ENCODE peak calls at places on chromosome 3, in four cellular contexts. H, X, J and W are unnamed samples.

GRCh38 chr3:171157980-171158379 is 131.5 kb upstream of the SLC2A2 start:
- DNase-seq in J (no peak), H (no peak), X (no peak), W (no peak)

GRCh38 chr3:126364130-126364695 is 7.0 kb upstream of the KLF15 start:
- DNase-seq in J (no peak), X (no peak), H (peak; percentile 30), W (no peak)

GRCh38 chr3:71066849-71067261 is 516.7 kb downstream of the FOXP1 start:
- DNase-seq in H (no peak), J (peak; percentile 71), X (peak; percentile 81), W (peak; percentile 52)

GRCh38 chr3:72960812-72961518 is 35.6 kb upstream of the PPP4R2 start:
- DNase-seq in J (peak; percentile 15), X (no peak), H (peak; percentile 55), W (no peak)

GRCh38 chr3:45597166-45597565 is 2.6 kb downstream of the LIMD1 start:
- DNase-seq in J (peak; percentile 81), H (no peak), X (no peak), W (no peak)

GRCh38 chr3:189324538-189325138 is 152.9 kb downstream of the TPRG1 start:
- DNase-seq in J (peak; percentile 96), X (peak; percentile 90), H (peak; percentile 93), W (peak; percentile 92)

GRCh38 chr3:130950641-130951040 is 56.8 kb downstream of the ATP2C1 start:
- DNase-seq in X (no peak), H (no peak), J (peak; percentile 58), W (no peak)

GRCh38 chr3:73707772-73708171 is 83.0 kb upstream of the PDZRN3 start:
- DNase-seq in X (no peak), J (peak; percentile 57), H (no peak), W (no peak)

GRCh38 chr3:195746751-195747150 is 26.0 kb downstream of the MUC20 start:
- DNase-seq in X (no peak), H (no peak), J (no peak), W (no peak)

GRCh38 chr3:68479779-68480178 is 452.6 kb downstream of the TAFA4 start:
- DNase-seq in H (no peak), J (no peak), X (no peak), W (no peak)

GRCh38 chr3:97711664-97712063 is 52.9 kb upstream of the ARL6 start:
- DNase-seq in X (no peak), J (no peak), H (no peak), W (no peak)

GRCh38 chr3:114644372-114644771 is 350.5 kb downstream of the TIGIT start:
- DNase-seq in H (no peak), J (peak; percentile 39), X (no peak), W (no peak)

GRCh38 chr3:65168547-65168946 is 480.7 kb upstream of the ADAMTS9 start:
- DNase-seq in J (no peak), X (no peak), H (no peak), W (no peak)

GRCh38 chr3:126103121-126104027 is 19.4 kb upstream of the SLC41A3 start:
- DNase-seq in X (no peak), J (no peak), H (no peak), W (no peak)

GRCh38 chr3:34882764-34883163 is 756.6 kb upstream of the ARPP21 start:
- DNase-seq in X (peak; percentile 37), J (no peak), H (no peak), W (no peak)

GRCh38 chr3:182739619-182740018 is 53.7 kb upstream of the ATP11B start:
- DNase-seq in X (no peak), J (peak; percentile 50), H (no peak), W (no peak)

GRCh38 chr3:136135039-136135802 is 60.9 kb downstream of the MSL2 start:
- DNase-seq in H (no peak), J (no peak), X (peak; percentile 79), W (no peak)

GRCh38 chr3:143910756-143911155 is 60.9 kb upstream of the DIPK2A start:
- DNase-seq in X (no peak), J (no peak), H (no peak), W (no peak)

GRCh38 chr3:191141728-191142127 is 57.3 kb upstream of the OSTN start:
- DNase-seq in J (peak; percentile 83), X (no peak), H (no peak), W (no peak)

GRCh38 chr3:169104541-169104940 is 559.0 kb downstream of the MECOM start:
- DNase-seq in H (no peak), J (peak; percentile 96), X (no peak), W (no peak)

GRCh38 chr3:171317133-171317532 is 143.1 kb downstream of the TNIK start:
- DNase-seq in X (no peak), H (peak; percentile 48), J (peak; percentile 38), W (no peak)

GRCh38 chr3:192795021-192795420 is 67.7 kb upstream of the FGF12 start:
- DNase-seq in H (no peak), J (peak; percentile 80), X (no peak), W (no peak)

GRCh38 chr3:50617911-50618481 is 1.0 kb downstream of the MAPKAPK3 start:
- DNase-seq in X (peak; percentile 76), J (no peak), H (no peak), W (no peak)

GRCh38 chr3:170322501-170323328 is 34.8 kb upstream of the SKIL start:
- DNase-seq in H (no peak), X (no peak), J (peak; percentile 49), W (no peak)

GRCh38 chr3:89186446-89186845 is 79.0 kb downstream of the EPHA3 start:
- DNase-seq in J (no peak), H (no peak), X (no peak), W (no peak)

GRCh38 chr3:71211083-71211482 is 372.4 kb downstream of the FOXP1 start:
- DNase-seq in X (no peak), J (no peak), H (no peak), W (no peak)

GRCh38 chr3:192916455-192917257 is 1.0 kb downstream of the MB21D2 start:
- DNase-seq in X (no peak), H (peak; percentile 73), J (peak; percentile 76), W (peak; percentile 26)

GRCh38 chr3:135516143-135516542 is 449.4 kb upstream of the PPP2R3A start:
- DNase-seq in H (no peak), J (peak; percentile 65), X (no peak), W (no peak)

GRCh38 chr3:8825153-8825825 is 55.9 kb upstream of the OXTR start:
- DNase-seq in H (no peak), J (no peak), X (no peak), W (no peak)

GRCh38 chr3:78258798-78259197 is 1218.9 kb downstream of the ROBO2 start:
- DNase-seq in X (no peak), H (no peak), J (peak; percentile 90), W (no peak)

GRCh38 chr3:127754411-127755304 is 67.7 kb downstream of the MGLL start:
- DNase-seq in X (no peak), H (no peak), J (no peak), W (peak; percentile 6)

GRCh38 chr3:43378066-43378935 is 92.0 kb downstream of the SNRK start:
- DNase-seq in H (peak; percentile 85), X (peak; percentile 64), J (peak; percentile 37), W (peak; percentile 82)

GRCh38 chr3:99637041-99637380 is 1.4 kb upstream of the COL8A1 start:
- DNase-seq in H (no peak), J (no peak), X (no peak), W (no peak)

GRCh38 chr3:141308588-141309218 is 59.6 kb upstream of the ZBTB38 start:
- DNase-seq in H (peak; percentile 67), J (peak; percentile 44), X (no peak), W (no peak)

GRCh38 chr3:33751320-33751719 is 33.3 kb upstream of the CLASP2 start:
- DNase-seq in H (no peak), X (no peak), J (no peak), W (no peak)
- H3K27ac ChIP-seq in H (no peak overlapping the region), X (no peak overlapping the region), J (no peak overlapping the region), W (no peak overlapping the region)

GRCh38 chr3:172319653-172320052 is 128.6 kb downstream of the GHSR start:
- DNase-seq in X (no peak), H (no peak), J (peak; percentile 69), W (no peak)
- H3K4me1 ChIP-seq in X (no peaks in the 10 kb centered on the region), H (no peaks in the 10 kb centered on the region), J (peaks cover 44% of the 10 kb centered on the region), W (no peaks in the 10 kb centered on the region)

GRCh38 chr3:27556854-27557253 is 72.7 kb upstream of the SLC4A7 start:
- DNase-seq in J (peak; percentile 78), H (no peak), X (no peak), W (no peak)
- H3K27ac ChIP-seq in J (peak overlapping the region; percentile 15), H (no peak overlapping the region), X (no peak overlapping the region), W (no peak overlapping the region)

GRCh38 chr3:159789742-159790635 is 198.6 kb upstream of the IL12A start:
- DNase-seq in X (no peak), J (no peak), H (peak; percentile 66), W (no peak)

GRCh38 chr3:159788291-159788690 is 200.3 kb upstream of the IL12A start:
- DNase-seq in H (no peak), J (peak; percentile 87), X (no peak), W (no peak)

GRCh38 chr3:159787191-159787590 is 201.4 kb upstream of the IL12A start:
- DNase-seq in J (peak; percentile 89), X (no peak), H (peak; percentile 53), W (no peak)

GRCh38 chr3:159787794-159788205 is 200.8 kb upstream of the IL12A start:
- DNase-seq in H (peak; percentile 74), X (no peak), J (peak; percentile 90), W (no peak)

DNA sequence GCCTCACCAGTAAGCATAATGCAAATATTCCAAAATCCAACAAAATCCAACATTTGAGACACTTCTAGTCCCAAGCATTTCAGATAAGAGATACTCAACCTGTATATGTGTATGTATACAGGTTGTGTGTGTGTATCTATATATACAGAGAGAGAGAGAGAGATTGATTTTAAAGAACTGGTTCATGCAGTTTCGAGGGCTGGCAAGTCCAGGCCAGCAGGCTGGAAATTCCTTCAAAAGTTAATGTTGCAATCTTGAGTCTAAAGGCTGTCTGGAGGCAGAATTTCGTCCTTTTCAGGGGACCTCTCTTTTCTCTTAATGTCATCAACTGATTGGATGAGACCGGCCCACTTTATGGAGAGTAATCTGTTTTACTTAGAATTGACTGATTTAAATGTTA is 199.6 kb upstream of the IL12A start:
- DNase-seq in J (no peak), X (no peak), H (no peak), W (no peak)
- H3K4me1 ChIP-seq in J (peaks cover 12% of the 10 kb centered on the region), X (no peaks in the 10 kb centered on the region), H (no peaks in the 10 kb centered on the region), W (no peaks in the 10 kb centered on the region)

GRCh38 chr3:150068440-150069157 is 97.9 kb upstream of the PFN2 start:
- DNase-seq in J (no peak), H (no peak), X (no peak), W (no peak)

GRCh38 chr3:150069633-150070032 is 98.9 kb upstream of the PFN2 start:
- DNase-seq in H (no peak), J (no peak), X (no peak), W (no peak)

GRCh38 chr3:150067561-150067960 is 96.9 kb upstream of the PFN2 start:
- DNase-seq in X (no peak), H (no peak), J (no peak), W (no peak)

GRCh38 chr3:150070271-150070670 is 99.6 kb upstream of the PFN2 start:
- DNase-seq in J (no peak), H (no peak), X (no peak), W (no peak)

DNA sequence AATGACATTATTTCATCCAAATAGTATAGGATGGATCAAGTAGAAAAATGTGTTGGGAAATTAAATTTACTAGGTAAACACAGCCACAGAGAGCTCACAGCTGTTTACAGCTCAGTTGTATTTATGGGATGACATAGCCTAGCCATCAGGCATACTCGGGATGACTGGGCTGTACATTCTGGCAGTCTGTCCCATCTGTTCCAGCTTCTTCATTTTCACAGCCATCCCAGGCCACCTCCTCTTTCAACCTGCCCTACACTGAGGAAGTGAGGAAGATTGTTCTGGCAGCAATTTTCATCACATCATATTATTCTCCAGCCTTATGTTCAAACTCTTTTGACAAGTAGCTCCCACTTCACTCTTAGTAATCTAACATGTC is 98.5 kb upstream of the PFN2 start:
- DNase-seq in J (no peak), X (no peak), H (no peak), W (no peak)
- H3K27ac ChIP-seq in J (no peak overlapping the region), X (no peak overlapping the region), H (no peak overlapping the region), W (no peak overlapping the region)